ENCODE peak calls at places on chromosomes 4 and X, in five cellular contexts. V is Panc1; E is aorta; S is psoas muscle; O is naive thymus-derived CD4-positive, alpha-beta T cell. A is an unnamed sample.

GRCh38 chrX:84340981-84341380 is 153.0 kb upstream of the RPS6KA6 start:
- ATAC-seq in O (no peak), S (no peak), E (no peak), V (no peak), A (no peak)

GRCh38 chr4:78661923-78662521 is 110.5 kb downstream of the ANXA3 start:
- ATAC-seq in E (no peak), O (no peak), S (no peak), V (no peak), A (peak; percentile 62)

GRCh38 chr4:185036019-185036418 is 17.7 kb downstream of the HELT start:
- ATAC-seq in E (no peak), S (no peak), V (no peak), O (no peak), A (no peak)

GRCh38 chrX:101417190-101417589 is 9.2 kb downstream of the HNRNPH2 start:
- ATAC-seq in S (no peak), E (no peak), V (no peak), O (no peak), A (no peak)

GRCh38 chr4:6192245-6192644 is 8.1 kb downstream of the JAKMIP1 start:
- ATAC-seq in E (no peak), O (no peak), V (no peak), S (no peak), A (no peak)

GRCh38 chr4:7124643-7125442 is 57.0 kb upstream of the GRPEL1 start:
- ATAC-seq in E (peak; percentile 65), S (peak; percentile 88), O (no peak), V (peak; percentile 73), A (peak; percentile 88)

GRCh38 chrX:136250191-136251041 is 784 bp downstream of the MAP7D3 start:
- ATAC-seq in O (peak; percentile 24), E (peak; percentile 63), S (peak; percentile 45), V (peak; percentile 62), A (peak; percentile 47)

GRCh38 chr4:76984127-76984526 is 34.6 kb downstream of the SEPTIN11 start:
- ATAC-seq in O (peak; percentile 68), E (peak; percentile 28), S (peak; percentile 57), V (no peak), A (peak; percentile 17)

GRCh38 chr4:151294833-151295496 is 18.0 kb downstream of the PRSS48 start:
- ATAC-seq in S (no peak), V (no peak), E (no peak), O (no peak), A (no peak)

GRCh38 chr4:177204126-177204525 is 105.5 kb upstream of the NEIL3 start:
- ATAC-seq in S (no peak), O (no peak), V (no peak), E (no peak), A (no peak)

GRCh38 chr4:152713951-152714705 is 34.3 kb upstream of the TMEM154 start:
- ATAC-seq in V (no peak), O (no peak), S (no peak), E (no peak), A (no peak)

GRCh38 chrX:39226307-39226706 is 425.0 kb downstream of the MID1IP1 start:
- ATAC-seq in S (no peak), E (no peak), V (no peak), O (no peak), A (no peak)

GRCh38 chr4:183506389-183506735 is 1.5 kb downstream of the ING2 start:
- ATAC-seq in E (no peak), O (no peak), V (no peak), S (no peak), A (no peak)

GRCh38 chr4:38523524-38524448 is 140.2 kb upstream of the KLF3 start:
- ATAC-seq in V (no peak), O (peak; percentile 84), E (no peak), S (no peak), A (peak; percentile 62)

GRCh38 chrX:3052864-3053263 is 11.6 kb downstream of the ARSF start:
- ATAC-seq in V (no peak), S (no peak), O (no peak), E (no peak), A (no peak)

GRCh38 chrX:5051831-5052491 is 1176.7 kb downstream of the NLGN4X start:
- ATAC-seq in S (no peak), O (peak; percentile 56), V (no peak), E (peak; percentile 79), A (peak; percentile 83)

GRCh38 chr4:3317656-3318211 is 24.9 kb downstream of the RGS12 start:
- ATAC-seq in O (no peak), V (no peak), S (no peak), E (no peak), A (no peak)

GRCh38 chrX:84362184-84362838 is 139.9 kb downstream of the HDX start:
- ATAC-seq in E (peak; percentile 50), V (no peak), S (no peak), O (no peak), A (peak; percentile 34)

GRCh38 chrX:17057209-17057608 is 110.8 kb downstream of the REPS2 start:
- ATAC-seq in S (no peak), E (no peak), O (no peak), V (no peak), A (no peak)

GRCh38 chr4:53161475-53162423 is 204.1 kb downstream of the SCFD2 start:
- ATAC-seq in E (no peak), V (no peak), O (no peak), S (no peak), A (no peak)

GRCh38 chr4:40887690-40888089 is 137.9 kb downstream of the NSUN7 start:
- ATAC-seq in S (peak; percentile 62), O (peak; percentile 20), E (no peak), V (no peak), A (peak; percentile 87)

GRCh38 chr4:39542633-39543393 is 15.6 kb upstream of the UGDH start:
- ATAC-seq in V (no peak), O (no peak), S (no peak), E (no peak), A (no peak)

GRCh38 chrX:134931550-134931949 is 59.2 kb upstream of the SMIM10 start:
- ATAC-seq in S (no peak), E (no peak), V (peak; percentile 31), O (no peak), A (no peak)

GRCh38 chr4:102717448-102718092 is 43.2 kb downstream of the MANBA start:
- ATAC-seq in S (peak; percentile 91), V (no peak), E (no peak), O (no peak), A (no peak)

GRCh38 chr4:93718233-93718632 is 110.3 kb upstream of the ATOH1 start:
- ATAC-seq in S (no peak), O (no peak), V (no peak), E (no peak), A (no peak)

GRCh38 chrX:47644557-47645091 is 5.7 kb downstream of the ELK1 start:
- ATAC-seq in O (peak; percentile 60), S (peak; percentile 50), E (peak; percentile 55), V (peak; percentile 81), A (no peak)

GRCh38 chr4:156677136-156677535 is 294.5 kb downstream of the PDGFC start:
- ATAC-seq in O (peak; percentile 34), E (no peak), V (peak; percentile 70), S (peak; percentile 74), A (no peak)

GRCh38 chr4:83387922-83388676 is 53.5 kb upstream of the HPSE start:
- ATAC-seq in S (no peak), O (peak; percentile 73), E (no peak), V (no peak), A (no peak)

GRCh38 chr4:26821677-26822503 is 38.8 kb upstream of the STIM2 start:
- ATAC-seq in O (peak; percentile 50), V (no peak), S (no peak), E (no peak), A (no peak)

GRCh38 chrX:109635151-109635550 is 10.2 kb upstream of the KCNE5 start:
- ATAC-seq in S (no peak), E (no peak), O (no peak), V (peak; percentile 56), A (no peak)

GRCh38 chr4:102817021-102817605 is 10.2 kb downstream of the UBE2D3 start:
- ATAC-seq in O (no peak), V (no peak), E (no peak), S (no peak), A (no peak)

GRCh38 chr4:24516926-24517325 is 67.4 kb downstream of the DHX15 start:
- ATAC-seq in S (no peak), O (no peak), V (no peak), E (no peak), A (no peak)

GRCh38 chrX:37765507-37765906 is 14.4 kb upstream of the CYBB start:
- ATAC-seq in O (no peak), E (no peak), S (no peak), V (no peak), A (no peak)

GRCh38 chrX:37767438-37767837 is 12.4 kb upstream of the CYBB start:
- ATAC-seq in S (no peak), V (no peak), E (no peak), O (no peak), A (no peak)

GRCh38 chrX:37759878-37760418 is 19.9 kb upstream of the CYBB start:
- ATAC-seq in S (no peak), E (no peak), V (no peak), O (no peak), A (no peak)

GRCh38 chrX:37763400-37763799 is 16.5 kb upstream of the CYBB start:
- ATAC-seq in E (no peak), S (no peak), V (no peak), O (no peak), A (no peak)
- H3K27ac ChIP-seq in E (no peak overlapping the region), S (no peak overlapping the region), V (no peak overlapping the region), O (no peak overlapping the region), A (no peak overlapping the region)

DNA sequence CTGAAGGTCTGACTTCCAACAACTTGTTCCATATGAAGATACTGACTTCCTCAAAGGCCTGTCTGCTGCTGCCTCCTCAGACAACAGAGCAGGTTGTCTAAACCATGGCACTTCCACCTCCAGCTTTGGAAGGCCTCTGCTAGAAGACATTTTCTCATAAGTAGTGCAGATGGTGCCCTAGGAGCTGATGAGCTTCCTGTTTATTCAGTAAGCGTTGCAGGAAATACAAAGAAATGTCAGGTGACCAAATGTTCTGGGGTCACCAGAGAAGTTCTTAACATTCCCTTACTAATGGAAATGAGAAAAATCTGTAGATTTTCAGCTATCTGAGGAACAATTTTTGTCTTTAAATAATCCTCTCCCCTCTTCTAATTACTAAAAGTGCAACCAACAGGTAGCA is 28.9 kb downstream of the FGF2 start:
- ATAC-seq in V (no peak), O (no peak), S (no peak), E (no peak), A (no peak)
- H3K27ac ChIP-seq in V (no peak overlapping the region), O (no peak overlapping the region), S (no peak overlapping the region), E (peak overlapping the region; percentile 98), A (peak overlapping the region; percentile 83)

GRCh38 chrX:30593435-30594200 is 16.1 kb upstream of the TASL start:
- ATAC-seq in O (no peak), E (no peak), S (no peak), V (no peak), A (no peak)
- H3K27ac ChIP-seq in O (no peak overlapping the region), E (no peak overlapping the region), S (no peak overlapping the region), V (no peak overlapping the region), A (no peak overlapping the region)

GRCh38 chr4:139242511-139243051 is 37.4 kb downstream of the MGARP start:
- ATAC-seq in O (no peak), E (no peak), S (no peak), V (no peak), A (no peak)

GRCh38 chr4:139246166-139246565 is 33.9 kb downstream of the MGARP start:
- ATAC-seq in V (no peak), S (no peak), E (no peak), O (no peak), A (no peak)

GRCh38 chr4:139245590-139245989 is 34.4 kb downstream of the MGARP start:
- ATAC-seq in V (no peak), S (no peak), O (no peak), E (no peak), A (no peak)

GRCh38 chr4:139241784-139242151 is 38.3 kb downstream of the MGARP start:
- ATAC-seq in V (no peak), O (no peak), S (no peak), E (no peak), A (no peak)

GRCh38 chr4:139243448-139244365 is 36.3 kb downstream of the MGARP start:
- ATAC-seq in E (peak; percentile 92), S (peak; percentile 84), V (peak; percentile 70), O (no peak), A (peak; percentile 87)
- H3K27ac ChIP-seq in E (peak overlapping the region; percentile 84), S (peak overlapping the region; percentile 86), V (no peak overlapping the region), O (no peak overlapping the region), A (no peak overlapping the region)